ENCODE peak calls at places on chromosomes 11 and 22, in seven cellular contexts. A is H1, L is transverse colon, D is stomach, O is HCT116, Y is GM12892, P is K562. K is an unnamed sample.

GRCh38 chr11:30370164-30370563 is 47.3 kb downstream of the ARL14EP start:
- DNase-seq in A (no peak), L (no peak), D (no peak), O (no peak), Y (no peak), P (no peak), K (no peak)

GRCh38 chr11:2142762-2143202 is 3.6 kb upstream of the IGF2 start:
- DNase-seq in A (no peak), L (no peak), D (no peak), O (no peak), Y (no peak), P (no peak), K (no peak)

GRCh38 chr11:125404136-125404810 is 91.8 kb downstream of the FEZ1 start:
- DNase-seq in A (peak), L (no peak), D (no peak), O (no peak), Y (no peak), P (no peak), K (no peak)

GRCh38 chr22:46422896-46423295 is 87.4 kb downstream of the TRMU start:
- DNase-seq in A (no peak), L (no peak), D (peak), O (no peak), Y (no peak), P (no peak), K (no peak)

GRCh38 chr11:108693852-108694251 is 29.0 kb downstream of the DDX10 start:
- DNase-seq in A (no peak), L (no peak), D (no peak), O (no peak), Y (no peak), P (peak), K (no peak)

GRCh38 chr11:69654660-69655478 is 13.9 kb downstream of the CCND1 start:
- DNase-seq in A (peak), L (no peak), D (no peak), O (no peak), Y (no peak), P (no peak), K (peak)

GRCh38 chr22:38417252-38418060 is 37.5 kb downstream of the KCNJ4 start:
- DNase-seq in A (no peak), L (no peak), D (peak), O (no peak), Y (no peak), P (no peak), K (peak)

GRCh38 chr11:73372371-73372993 is 3.7 kb upstream of the RELT start:
- DNase-seq in A (peak), L (no peak), D (no peak), O (peak), Y (no peak), P (no peak), K (no peak)

GRCh38 chr22:30204742-30205111 is 41.8 kb downstream of the LIF start:
- DNase-seq in A (no peak), L (peak), D (peak), O (no peak), Y (no peak), P (no peak), K (no peak)

DNA sequence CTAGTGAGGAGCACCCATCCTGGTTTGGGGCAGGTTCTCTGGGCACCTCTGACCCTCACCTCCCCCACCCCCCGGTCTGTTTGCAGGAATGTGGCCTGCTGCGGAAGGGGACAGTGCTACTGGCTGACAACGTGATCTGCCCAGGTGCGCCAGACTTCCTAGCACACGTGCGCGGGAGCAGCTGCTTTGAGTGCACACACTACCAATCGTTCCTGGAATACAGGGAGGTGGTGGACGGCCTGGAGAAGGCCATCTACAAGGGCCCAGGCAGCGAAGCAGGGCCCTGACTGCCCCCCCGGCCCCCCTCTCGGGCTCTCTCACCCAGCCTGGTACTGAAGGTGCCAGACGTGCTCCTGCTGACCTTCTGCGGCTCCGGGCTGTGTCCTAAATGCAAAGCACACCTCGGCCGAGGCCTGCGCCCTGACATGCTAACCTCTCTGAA is 26.9 kb upstream of the TXNRD2 start:
- DNase-seq in A (no peak), L (no peak), D (peak), O (no peak), Y (no peak), P (no peak), K (no peak)
- TF ChIP-seq POLR2A in A (no peak), L (no peak), D (no peak), O (no peak), Y (no peak), P (peak), K (no peak)

DNA sequence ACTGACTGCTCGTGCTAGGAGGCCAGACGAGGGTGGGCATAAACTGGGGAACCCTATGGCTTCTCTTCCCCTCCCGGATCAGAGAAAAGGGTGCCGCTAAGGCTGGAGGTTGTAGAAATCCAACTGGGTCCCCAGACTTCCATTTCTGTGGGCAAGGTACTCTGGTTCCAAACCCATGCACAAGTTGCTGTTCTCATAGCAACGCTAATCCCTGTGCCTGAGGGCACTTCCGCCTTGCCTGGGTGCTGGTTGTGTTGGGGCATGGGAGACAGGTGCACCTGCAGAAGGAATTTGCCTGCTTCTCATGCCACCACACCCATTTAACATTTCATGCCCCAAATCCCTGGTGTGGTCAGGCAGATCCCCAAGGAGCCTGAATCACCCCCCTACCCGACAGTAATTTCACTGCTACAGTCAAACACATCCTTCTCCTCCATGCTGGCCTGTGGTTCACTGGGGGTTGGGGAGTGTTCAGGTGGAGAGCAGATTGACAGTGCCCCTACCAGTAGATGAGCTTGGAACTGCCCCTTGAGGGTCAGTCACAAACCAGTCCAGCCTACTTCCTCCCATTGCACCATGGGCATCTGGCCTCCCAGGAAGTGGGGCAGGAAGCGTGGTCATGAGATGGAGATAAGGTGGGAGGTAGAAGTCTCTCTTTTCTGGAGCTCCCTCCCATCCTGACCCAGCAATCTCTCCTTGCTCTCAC is 1.2 kb downstream of the C2CD2L start:
- DNase-seq in A (peak), L (peak), D (peak), O (no peak), Y (no peak), P (peak), K (no peak)
- TF ChIP-seq POLR2AphosphoS5 in A (no peak), L (no peak), D (no peak), O (peak), Y (no peak), P (no peak), K (no peak)

DNA sequence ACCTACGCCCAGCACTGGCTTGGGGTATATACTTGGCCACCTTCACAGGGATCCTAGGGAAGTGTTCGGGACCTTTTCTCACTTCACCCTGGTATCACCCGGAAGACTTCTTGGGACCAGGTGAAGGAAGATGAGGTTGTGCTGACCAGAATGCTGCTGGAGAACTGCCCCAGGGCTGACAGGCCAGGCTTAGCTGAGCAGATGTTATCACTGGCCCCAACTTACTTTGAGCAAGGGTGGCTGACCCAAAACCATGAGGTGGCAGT is 4.5 kb downstream of the FTH1 start:
- DNase-seq in A (no peak), L (peak), D (no peak), O (no peak), Y (no peak), P (peak), K (no peak)
- TF ChIP-seq POLR2A in A (peak), L (peak), D (no peak), O (peak), Y (no peak), P (no peak), K (no peak)

GRCh38 chr11:118291453-118291852 is 13.1 kb upstream of the CD3E start:
- DNase-seq in A (no peak), L (no peak), D (no peak), O (no peak), Y (no peak), P (no peak), K (no peak)

GRCh38 chr11:118289411-118289810 is 15.1 kb upstream of the CD3E start:
- DNase-seq in A (no peak), L (no peak), D (no peak), O (no peak), Y (no peak), P (no peak), K (no peak)

GRCh38 chr11:118294053-118294452 is 10.5 kb upstream of the CD3E start:
- DNase-seq in A (no peak), L (no peak), D (no peak), O (no peak), Y (no peak), P (no peak), K (no peak)

GRCh38 chr11:118287006-118287405 is 17.5 kb upstream of the CD3E start:
- DNase-seq in A (no peak), L (no peak), D (no peak), O (no peak), Y (no peak), P (no peak), K (no peak)

GRCh38 chr11:118290923-118291322 is 13.6 kb upstream of the CD3E start:
- DNase-seq in A (no peak), L (peak), D (peak), O (peak), Y (no peak), P (no peak), K (no peak)
- TF ChIP-seq POLR2AphosphoS5 in A (no peak), L (no peak), D (no peak), O (no peak), Y (no peak), P (no peak), K (no peak)

GRCh38 chr22:18113680-18114394 is 3.2 kb downstream of the TUBA8 start:
- DNase-seq in A (no peak), L (no peak), D (no peak), O (no peak), Y (no peak), P (no peak), K (no peak)

GRCh38 chr22:18112440-18112839 is 1.8 kb downstream of the TUBA8 start:
- DNase-seq in A (no peak), L (no peak), D (no peak), O (no peak), Y (no peak), P (no peak), K (no peak)

GRCh38 chr22:18115844-18116480 is 5.4 kb downstream of the TUBA8 start:
- DNase-seq in A (no peak), L (no peak), D (no peak), O (no peak), Y (no peak), P (no peak), K (no peak)

GRCh38 chr22:18114976-18115652 is 4.5 kb downstream of the TUBA8 start:
- DNase-seq in A (no peak), L (no peak), D (no peak), O (no peak), Y (no peak), P (no peak), K (no peak)

GRCh38 chr22:18114495-18114894 is 3.9 kb downstream of the TUBA8 start:
- DNase-seq in A (no peak), L (no peak), D (no peak), O (no peak), Y (no peak), P (no peak), K (no peak)
- TF ChIP-seq POLR2A in A (no peak), L (no peak), D (no peak), O (no peak), Y (no peak), P (no peak), K (no peak)

GRCh38 chr11:64743591-64744543 is at the start of gene RASGRP2:
- DNase-seq in A (peak), L (peak), D (peak), O (no peak), Y (no peak), P (peak), K (peak)
- TF ChIP-seq POLR2AphosphoS5 in A (peak), L (peak), D (no peak), O (no peak), Y (no peak), P (no peak), K (peak)

DNA sequence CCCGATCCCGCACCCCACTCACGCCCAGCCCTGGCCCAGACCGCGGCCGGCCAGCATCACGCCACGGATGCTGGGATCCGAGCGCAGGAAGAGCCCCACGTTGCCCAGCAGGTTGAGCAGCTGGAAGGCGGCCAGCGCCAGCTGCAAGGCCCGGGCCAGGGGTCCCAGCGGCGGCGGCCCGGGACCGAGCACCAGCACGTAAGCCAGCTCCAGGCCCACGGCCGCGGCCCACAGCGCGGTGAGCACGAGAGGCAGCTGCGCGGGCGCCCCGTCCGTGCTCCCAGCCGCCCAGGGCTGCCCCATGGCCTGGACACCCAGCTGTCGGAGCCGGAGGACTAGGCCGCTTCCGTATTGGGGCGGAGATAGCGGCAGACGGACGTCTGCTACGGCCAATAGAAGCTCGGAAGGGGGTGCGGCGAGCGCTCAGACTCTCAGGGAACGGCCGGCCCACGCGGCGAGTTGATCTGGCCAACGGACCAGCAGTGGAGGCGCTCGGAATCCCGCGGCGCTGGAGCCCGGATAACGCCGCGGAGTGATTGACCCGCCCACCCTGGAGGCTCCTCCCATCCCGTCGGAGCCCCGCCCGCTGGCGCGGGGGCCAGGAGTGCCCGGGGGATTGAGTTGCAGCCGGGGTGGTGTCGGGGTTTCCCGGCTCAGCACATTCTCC is at the start of gene ZDHHC24:
- DNase-seq in A (peak), L (peak), D (peak), O (peak), Y (peak), P (peak), K (peak)
- TF ChIP-seq POLR2A in A (peak), L (peak), D (no peak), O (peak), Y (peak), P (peak), K (no peak)

GRCh38 chr11:122181372-122181771 is 65.4 kb upstream of the BLID start:
- DNase-seq in A (no peak), L (no peak), D (no peak), O (no peak), Y (no peak), P (no peak), K (no peak)

GRCh38 chr11:122178795-122179194 is 62.8 kb upstream of the BLID start:
- DNase-seq in A (no peak), L (no peak), D (no peak), O (no peak), Y (no peak), P (no peak), K (no peak)

GRCh38 chr11:122181893-122182292 is 65.9 kb upstream of the BLID start:
- DNase-seq in A (no peak), L (no peak), D (no peak), O (no peak), Y (no peak), P (no peak), K (no peak)

GRCh38 chr11:122179966-122180365 is 64.0 kb upstream of the BLID start:
- DNase-seq in A (no peak), L (no peak), D (no peak), O (no peak), Y (no peak), P (no peak), K (no peak)

DNA sequence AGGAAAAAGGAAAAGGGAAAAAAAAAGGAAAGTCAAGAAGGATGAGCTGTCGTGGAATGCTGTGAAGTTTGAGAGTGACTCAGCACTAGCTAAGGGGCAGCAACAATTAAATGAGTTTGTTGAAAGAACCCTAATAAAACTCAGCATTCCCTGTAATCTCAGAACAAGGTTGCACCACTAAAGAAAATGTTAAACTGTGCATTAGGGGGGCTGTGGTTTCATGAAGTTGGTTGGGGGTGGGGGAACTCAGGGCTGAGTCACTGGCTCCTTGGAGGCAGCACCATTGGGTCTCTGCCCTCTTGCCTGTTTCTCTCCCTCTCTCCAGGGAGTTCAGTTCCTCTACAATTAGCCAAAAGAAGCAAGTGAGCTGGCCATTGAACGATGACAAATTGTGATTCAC is 64.4 kb upstream of the BLID start:
- DNase-seq in A (no peak), L (no peak), D (no peak), O (peak), Y (no peak), P (no peak), K (no peak)
- TF ChIP-seq POLR2AphosphoS5 in A (no peak), L (no peak), D (no peak), O (peak), Y (no peak), P (no peak), K (peak)

DNA sequence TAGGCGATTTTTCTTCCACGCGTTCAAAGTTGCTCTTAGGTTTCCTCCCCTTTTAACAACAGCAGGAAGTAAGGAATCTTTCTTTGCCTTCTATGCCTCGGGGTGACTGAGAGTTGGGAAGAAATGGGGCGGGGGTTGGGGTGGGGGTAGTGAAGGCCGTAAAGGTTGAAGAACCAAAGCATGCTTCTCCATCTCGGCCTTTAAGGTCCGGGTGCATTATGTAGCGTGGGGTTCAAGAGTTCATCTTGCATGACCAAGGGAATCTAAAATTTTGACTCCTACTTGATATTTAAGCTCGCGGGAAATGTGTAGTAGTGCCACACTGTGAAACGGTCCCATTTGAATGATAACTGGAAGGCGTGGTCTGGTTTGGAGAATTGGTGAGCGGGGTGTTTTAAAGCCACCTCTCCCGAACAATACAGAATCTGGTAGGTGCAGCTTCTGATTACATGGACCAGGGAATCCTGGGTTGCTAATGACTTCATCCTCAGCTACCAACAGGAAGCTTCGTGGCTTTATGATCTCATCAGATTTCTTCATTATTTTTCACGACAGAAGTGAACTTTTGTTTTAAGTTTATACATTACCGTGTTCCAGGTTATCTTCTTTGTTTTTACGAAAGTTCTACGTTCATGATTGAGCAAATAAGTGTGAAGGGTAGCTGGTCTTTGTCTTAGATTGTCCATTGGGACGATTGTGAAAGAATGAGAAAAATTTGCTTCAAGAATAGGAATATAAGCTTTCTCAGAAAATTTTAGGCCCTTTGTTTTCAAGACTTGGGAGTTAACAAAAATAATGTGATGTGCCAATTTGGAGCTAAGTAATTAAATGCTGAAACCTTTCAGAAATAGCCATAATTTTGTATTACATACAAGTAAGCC is 1.6 kb downstream of the QSER1 start:
- DNase-seq in A (no peak), L (peak), D (no peak), O (peak), Y (no peak), P (peak), K (no peak)
- TF ChIP-seq POLR2A in A (peak), L (peak), D (peak), O (peak), Y (peak), P (peak), K (no peak)

K was measured in sigmoid colon.